ENCODE peak calls at places on chromosomes 3 and 15, in seven cellular contexts. A, I, X, Z, Y, J and Q are unnamed samples.

GRCh38 chr3:72036899-72037298 is 252.0 kb upstream of the PROK2 start:
- DNase-seq in A (no peak), I (no peak), X (no peak), Z (peak; percentile 31), Y (no peak), J (no peak), Q (no peak)

GRCh38 chr3:14522768-14523167 is 17.4 kb downstream of the GRIP2 start:
- DNase-seq in A (peak; percentile 47), I (no peak), X (no peak), Z (no peak), Y (no peak), J (no peak), Q (no peak)

GRCh38 chr3:96814581-96815567 is at the start of gene EPHA6:
- DNase-seq in A (no peak), I (no peak), X (no peak), Z (no peak), Y (no peak), J (no peak), Q (peak; percentile 14)

GRCh38 chr3:188546835-188547670 is 393.1 kb downstream of the LPP start:
- DNase-seq in A (no peak), I (peak; percentile 87), X (peak; percentile 69), Z (peak; percentile 70), Y (no peak), J (no peak), Q (no peak)

GRCh38 chr3:178915365-178915764 is 156.2 kb downstream of the ZMAT3 start:
- DNase-seq in A (no peak), I (no peak), X (no peak), Z (no peak), Y (no peak), J (no peak), Q (no peak)

GRCh38 chr15:89335289-89336041 is 841 bp upstream of the POLG start:
- DNase-seq in A (no peak), I (peak; percentile 52), X (no peak), Z (no peak), Y (peak; percentile 72), J (no peak), Q (no peak)

GRCh38 chr3:120344349-120344748 is 4.8 kb downstream of the LRRC58 start:
- DNase-seq in A (no peak), I (no peak), X (no peak), Z (peak; percentile 55), Y (no peak), J (no peak), Q (no peak)

GRCh38 chr15:48962662-48963523 is 826 bp downstream of the SHC4 start:
- DNase-seq in A (peak; percentile 64), I (peak; percentile 39), X (no peak), Z (no peak), Y (no peak), J (peak; percentile 18), Q (peak; percentile 35)

GRCh38 chr3:138827222-138827621 is 7.5 kb downstream of the PIK3CB start:
- DNase-seq in A (no peak), I (no peak), X (no peak), Z (no peak), Y (no peak), J (no peak), Q (no peak)

GRCh38 chr3:49803464-49804140 is 541 bp downstream of the INKA1 start:
- DNase-seq in A (no peak), I (peak; percentile 69), X (no peak), Z (peak; percentile 12), Y (peak; percentile 59), J (peak; percentile 85), Q (peak; percentile 44)

GRCh38 chr3:4985330-4986174 is 6.3 kb downstream of the BHLHE40 start:
- DNase-seq in A (no peak), I (peak; percentile 90), X (peak; percentile 92), Z (peak; percentile 88), Y (no peak), J (peak; percentile 38), Q (no peak)

GRCh38 chr3:186782542-186783069 is 771 bp upstream of the EIF4A2 start:
- DNase-seq in A (no peak), I (no peak), X (no peak), Z (no peak), Y (no peak), J (no peak), Q (no peak)

GRCh38 chr15:83695246-83695645 is 41.3 kb downstream of the ADAMTSL3 start:
- DNase-seq in A (no peak), I (no peak), X (no peak), Z (no peak), Y (no peak), J (no peak), Q (no peak)

DNA sequence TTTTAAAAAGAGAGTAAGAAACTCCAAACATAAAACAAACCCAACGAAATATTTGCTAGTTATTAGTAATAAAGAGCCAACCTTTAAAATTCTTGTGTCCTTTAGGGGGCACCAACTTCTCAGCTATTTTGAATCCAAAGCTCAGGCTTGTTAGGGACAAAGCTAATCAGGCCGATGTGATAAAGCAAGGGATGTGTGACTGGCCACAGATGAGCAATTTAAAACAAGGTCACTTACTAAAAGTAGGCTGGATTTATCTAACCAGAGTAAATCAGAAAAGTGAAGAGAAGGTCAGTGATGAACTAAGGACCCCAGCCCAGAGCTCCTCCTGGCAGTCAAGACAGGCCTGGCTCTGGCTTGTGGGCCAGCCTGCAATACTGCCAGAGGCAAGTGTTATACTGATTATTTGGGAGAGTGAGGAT is 108.5 kb downstream of the CYP19A1 start:
- DNase-seq in A (no peak), I (peak; percentile 37), X (peak; percentile 35), Z (peak; percentile 19), Y (no peak), J (peak; percentile 52), Q (peak; percentile 1)
- TF ChIP-seq CTCF in A (peak; percentile 30), I (no peak), X (peak; percentile 48), Z (peak; percentile 35), Y (no peak), J (no peak), Q (peak; percentile 59)

DNA sequence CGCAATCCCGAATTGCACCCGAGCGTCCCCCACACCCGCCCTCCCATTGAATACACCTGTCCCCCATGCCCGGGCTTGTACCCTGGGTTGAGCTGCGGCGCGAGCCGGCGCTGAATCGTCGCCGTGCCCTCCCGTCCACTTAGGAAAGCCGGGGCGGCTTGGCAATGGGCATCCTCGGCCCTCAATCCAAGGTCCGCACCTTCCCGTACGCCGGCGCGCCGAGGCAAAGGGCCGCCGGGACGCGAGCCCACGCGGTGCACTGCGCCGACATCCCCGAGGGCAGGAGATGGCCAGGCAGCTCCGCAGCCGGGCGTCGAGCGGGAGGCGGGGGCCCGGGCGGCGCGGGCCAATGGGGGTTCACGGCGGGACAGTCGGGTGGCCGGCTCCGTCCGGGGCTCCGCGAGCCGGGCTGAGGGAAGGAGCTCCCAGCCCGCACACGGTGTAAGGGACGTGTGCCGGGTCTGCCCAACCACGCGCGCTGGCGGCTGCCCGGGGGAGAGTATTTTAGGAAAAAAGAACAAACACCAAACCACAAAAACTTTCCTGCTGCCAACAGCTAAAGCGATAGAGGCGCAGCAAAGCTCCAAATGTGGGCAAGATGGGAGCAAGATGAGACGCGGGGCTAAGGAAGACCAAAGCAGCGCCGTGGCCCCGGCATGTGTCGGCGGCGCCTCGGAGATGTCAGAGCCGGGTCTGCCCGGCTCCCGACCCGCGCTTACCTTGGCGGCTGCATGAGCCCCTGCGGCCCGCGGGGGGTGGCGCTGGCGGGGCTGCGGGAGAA is 621 bp downstream of the RGMA start:
- DNase-seq in A (peak; percentile 70), I (no peak), X (peak; percentile 31), Z (peak; percentile 6), Y (peak; percentile 15), J (no peak), Q (peak; percentile 32)
- TF ChIP-seq CTCF in A (no peak), I (no peak), X (no peak), Z (no peak), Y (no peak), J (no peak), Q (peak; percentile 25)

GRCh38 chr3:75042941-75043340 is 428.5 kb upstream of the CNTN3 start:
- DNase-seq in A (no peak), I (no peak), X (no peak), Z (no peak), Y (no peak), J (peak; percentile 1), Q (no peak)
- TF ChIP-seq CTCF in A (no peak), I (no peak), X (no peak), Z (no peak), Y (no peak), J (no peak), Q (no peak)

GRCh38 chr15:64148581-64148980 is 3.0 kb upstream of the SNX22 start:
- DNase-seq in A (no peak), I (no peak), X (no peak), Z (no peak), Y (no peak), J (no peak), Q (no peak)

GRCh38 chr15:64150236-64150578 is 1.3 kb upstream of the SNX22 start:
- DNase-seq in A (no peak), I (no peak), X (no peak), Z (no peak), Y (no peak), J (no peak), Q (no peak)

GRCh38 chr15:64151727-64152506 is at the start of gene SNX22:
- DNase-seq in A (peak; percentile 78), I (peak; percentile 6), X (no peak), Z (no peak), Y (no peak), J (no peak), Q (no peak)

GRCh38 chr15:64148168-64148567 is 3.4 kb upstream of the SNX22 start:
- DNase-seq in A (no peak), I (no peak), X (no peak), Z (no peak), Y (no peak), J (no peak), Q (no peak)

DNA sequence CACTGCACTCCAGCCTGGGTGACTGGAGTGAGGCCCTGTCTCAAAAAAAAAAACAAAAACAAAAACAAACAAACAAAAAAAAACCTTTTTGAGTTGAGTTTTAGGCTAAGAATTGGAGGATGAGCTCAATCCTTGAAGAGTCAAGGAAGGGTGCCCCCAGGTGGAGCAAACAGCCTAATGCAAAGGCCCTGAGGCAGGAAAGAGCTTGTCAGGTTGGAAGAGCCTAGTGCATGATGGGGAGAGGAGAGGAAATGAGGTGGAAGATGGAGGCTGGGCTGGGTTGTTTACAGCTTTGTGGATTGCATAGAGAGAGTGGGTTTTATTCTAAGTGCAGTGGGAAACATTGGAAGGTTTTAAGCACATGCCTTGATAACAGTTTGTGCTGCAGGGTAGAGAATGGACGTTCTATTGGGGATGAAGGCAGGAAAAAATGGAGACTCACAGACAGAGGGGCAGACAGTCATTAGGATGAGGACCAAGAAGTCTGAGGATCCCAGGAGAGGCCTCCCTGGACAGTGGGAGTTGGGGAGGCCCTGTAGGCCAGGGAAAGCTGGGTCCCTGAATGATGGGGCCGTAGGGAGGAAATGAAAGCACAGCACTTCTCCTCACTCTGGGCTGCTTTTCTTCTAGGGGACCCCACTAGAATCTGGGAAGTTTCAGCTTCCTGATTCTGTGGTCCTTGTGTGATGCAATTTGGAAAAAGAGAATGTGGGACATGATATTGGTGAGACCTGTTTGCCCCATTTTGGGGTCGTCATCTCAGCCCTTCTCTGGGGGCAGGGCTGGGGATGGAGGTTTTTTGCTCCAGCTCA is 1.9 kb upstream of the SNX22 start:
- DNase-seq in A (no peak), I (no peak), X (peak; percentile 61), Z (no peak), Y (no peak), J (peak; percentile 60), Q (no peak)
- TF ChIP-seq CTCF in A (peak; percentile 14), I (peak; percentile 13), X (peak; percentile 17), Z (no peak), Y (no peak), J (peak; percentile 47), Q (peak; percentile 19)